ENCODE peak calls at places on chromosomes 16 and 17, in four cellular contexts. A is choroid plexus epithelial cell, T is HFF-Myc, W is cardiac muscle cell. O is an unnamed sample.

GRCh38 chr17:70006159-70006558 is 68.9 kb upstream of the KCNJ16 start:
- DNase-seq in A (peak; percentile 40), T (no peak), W (no peak), O (no peak)

GRCh38 chr16:4615389-4616046 is 830 bp upstream of the UBALD1 start:
- DNase-seq in A (no peak), T (no peak), W (no peak), O (no peak)

GRCh38 chr17:49616546-49617205 is 41.0 kb downstream of the NXPH3 start:
- DNase-seq in A (peak; percentile 27), T (no peak), W (no peak), O (no peak)

GRCh38 chr17:80474933-80475915 is 1.2 kb downstream of the NPTX1 start:
- DNase-seq in A (no peak), T (no peak), W (no peak), O (no peak)

GRCh38 chr17:55895112-55895759 is 144.4 kb downstream of the PCTP start:
- DNase-seq in A (no peak), T (no peak), W (no peak), O (no peak)

GRCh38 chr16:22923491-22923890 is 109.5 kb downstream of the HS3ST2 start:
- DNase-seq in A (no peak), T (no peak), W (no peak), O (no peak)

GRCh38 chr17:49638818-49639217 is 39.1 kb downstream of the SPOP start:
- DNase-seq in A (no peak), T (no peak), W (no peak), O (no peak)

GRCh38 chr16:23223368-23223767 is 40.8 kb downstream of the SCNN1G start:
- DNase-seq in A (no peak), T (no peak), W (no peak), O (no peak)

GRCh38 chr17:76957600-76958464 is 89.6 kb downstream of the MGAT5B start:
- DNase-seq in A (peak; percentile 29), T (no peak), W (peak; percentile 21), O (no peak)

GRCh38 chr16:28880955-28881354 is 2.7 kb downstream of the ATP2A1 start:
- DNase-seq in A (no peak), T (no peak), W (no peak), O (no peak)

GRCh38 chr17:8499171-8499570 is 63.5 kb downstream of the NDEL1 start:
- DNase-seq in A (no peak), T (no peak), W (no peak), O (no peak)

GRCh38 chr17:81246679-81247338 is 7.7 kb downstream of the NDUFAF8 start:
- DNase-seq in A (no peak), T (no peak), W (no peak), O (no peak)

GRCh38 chr17:76371656-76372628 is 12.5 kb upstream of the SPHK1 start:
- DNase-seq in A (peak; percentile 98), T (peak; percentile 91), W (no peak), O (no peak)

DNA sequence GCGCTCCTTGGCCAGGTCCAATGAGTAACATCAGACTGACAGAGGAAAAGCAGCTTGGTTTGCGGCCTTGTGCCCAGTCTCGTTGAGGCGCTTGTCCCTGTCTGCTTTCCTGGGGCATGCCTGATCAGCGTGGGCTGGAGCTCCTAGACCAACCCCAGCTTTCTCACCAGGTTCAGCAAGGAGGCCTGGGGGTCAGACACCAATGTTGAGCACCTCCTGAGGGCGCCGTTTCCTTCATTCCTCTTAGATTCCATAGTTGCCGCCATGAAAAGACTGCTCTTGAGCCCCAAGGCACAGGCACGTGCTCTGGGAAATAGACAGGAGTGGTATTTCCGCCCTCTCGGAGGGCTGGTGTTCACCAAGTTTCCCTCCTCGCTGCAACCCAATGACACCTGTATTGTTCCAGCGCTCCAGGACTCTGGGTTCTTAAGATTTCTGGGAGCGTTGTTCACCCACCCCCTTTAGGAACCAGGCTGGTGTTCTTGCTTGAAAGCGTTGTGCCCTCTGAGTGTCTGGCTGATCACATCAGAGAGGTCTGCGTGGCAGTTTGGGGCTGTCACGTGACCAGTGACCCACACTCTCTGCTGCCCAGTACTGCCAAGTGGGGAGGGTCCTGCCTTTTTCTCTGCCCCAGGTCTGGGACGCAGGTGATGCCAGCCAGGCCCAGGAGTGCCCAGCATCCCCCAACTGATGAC is 18.0 kb downstream of the KCTD2 start:
- DNase-seq in A (no peak), T (no peak), W (no peak), O (no peak)
- TF ChIP-seq CTCF in A (no peak), T (no peak), W (no peak), O (no peak)

GRCh38 chr17:4902540-4902939 is 358 bp downstream of the CHRNE start:
- DNase-seq in A (no peak), T (no peak), W (no peak), O (no peak)
- TF ChIP-seq CTCF in A (no peak), T (no peak), W (no peak), O (no peak)

GRCh38 chr16:53821957-53822625 is 118.1 kb downstream of the FTO start:
- DNase-seq in A (peak; percentile 82), T (no peak), W (no peak), O (peak; percentile 24)
- TF ChIP-seq CTCF in A (peak; percentile 21), T (no peak), W (peak; percentile 9), O (no peak)

GRCh38 chr16:11315499-11315898 is 29.8 kb upstream of the RMI2 start:
- DNase-seq in A (peak; percentile 70), T (no peak), W (no peak), O (no peak)
- TF ChIP-seq CTCF in A (peak; percentile 45), T (no peak), W (peak; percentile 19), O (no peak)

GRCh38 chr17:14737984-14738651 is 437.2 kb downstream of the HS3ST3B1 start:
- DNase-seq in A (peak; percentile 99), T (peak; percentile 38), W (no peak), O (peak; percentile 87)
- TF ChIP-seq CTCF in A (peak; percentile 57), T (peak; percentile 18), W (peak; percentile 47), O (no peak)

DNA sequence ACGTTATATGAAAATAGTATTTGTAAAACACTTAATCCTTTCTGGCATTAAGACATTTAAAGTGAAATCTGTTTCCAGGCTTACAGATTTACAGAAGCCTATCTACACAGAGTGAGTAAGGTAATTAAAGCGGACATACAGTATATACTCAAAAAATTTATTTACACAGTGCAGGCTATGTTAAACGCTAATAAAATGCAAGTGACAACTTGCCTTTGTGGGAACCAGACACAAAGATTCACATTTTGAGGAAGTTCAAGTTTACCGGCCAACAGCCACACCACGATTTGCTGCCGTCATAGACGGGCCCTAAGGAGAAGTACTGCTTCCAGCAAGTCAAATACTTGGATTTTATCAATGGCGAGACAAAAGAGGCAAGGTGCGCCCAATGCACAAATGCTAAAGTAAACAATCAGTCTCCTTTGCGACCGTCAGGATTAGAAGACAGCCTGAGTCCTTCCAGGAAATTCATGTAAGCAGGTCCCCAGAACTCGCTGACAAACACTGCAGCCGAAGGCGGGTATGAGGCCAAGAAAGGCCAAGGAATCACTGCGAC is 799 bp downstream of the VPS35 start:
- DNase-seq in A (peak; percentile 35), T (peak; percentile 17), W (no peak), O (no peak)
- TF ChIP-seq CTCF in A (peak; percentile 19), T (no peak), W (peak; percentile 29), O (no peak)